ENCODE peak calls at places on chromosome 20, in eight cellular contexts. One of them, this sample, is unnamed.

GRCh38 chr20:25376236-25376635 is 14.4 kb downstream of the ABHD12 start:
- DNase-seq in pancreas: no peak
- DNase-seq in HL-60: no peak
- DNase-seq in A549: no peak
- DNase-seq in brain microvascular endothelial cell: no peak
- DNase-seq in NB4: no peak
- DNase-seq in heart right ventricle: no peak
- DNase-seq in lower lobe of right lung: no peak
- DNase-seq in this sample: no peak

GRCh38 chr20:37282558-37282957 is 6.9 kb upstream of the MANBAL start:
- DNase-seq in NB4: peak
- DNase-seq in brain microvascular endothelial cell: peak
- DNase-seq in HL-60: no peak
- DNase-seq in pancreas: no peak
- DNase-seq in A549: no peak
- DNase-seq in heart right ventricle: no peak
- DNase-seq in lower lobe of right lung: no peak
- DNase-seq in this sample: peak

GRCh38 chr20:44911264-44911921 is 1.5 kb downstream of the PABPC1L start:
- DNase-seq in A549: peak
- DNase-seq in heart right ventricle: peak
- DNase-seq in HL-60: no peak
- DNase-seq in pancreas: peak
- DNase-seq in NB4: peak
- DNase-seq in lower lobe of right lung: peak
- DNase-seq in brain microvascular endothelial cell: peak
- DNase-seq in this sample: peak

GRCh38 chr20:1196634-1197033 is 6.6 kb upstream of the C20orf202 start:
- DNase-seq in lower lobe of right lung: no peak
- DNase-seq in A549: no peak
- DNase-seq in HL-60: no peak
- DNase-seq in heart right ventricle: no peak
- DNase-seq in NB4: peak
- DNase-seq in brain microvascular endothelial cell: no peak
- DNase-seq in pancreas: no peak
- DNase-seq in this sample: no peak

GRCh38 chr20:14337400-14338171 is at the start of gene FLRT3:
- DNase-seq in A549: peak
- DNase-seq in brain microvascular endothelial cell: peak
- DNase-seq in heart right ventricle: peak
- DNase-seq in lower lobe of right lung: peak
- DNase-seq in NB4: peak
- DNase-seq in pancreas: peak
- DNase-seq in HL-60: peak
- DNase-seq in this sample: peak

GRCh38 chr20:1334761-1335160 is 5.8 kb upstream of the SDCBP2 start:
- DNase-seq in heart right ventricle: no peak
- DNase-seq in brain microvascular endothelial cell: no peak
- DNase-seq in pancreas: no peak
- DNase-seq in HL-60: peak
- DNase-seq in A549: no peak
- DNase-seq in NB4: peak
- DNase-seq in lower lobe of right lung: no peak
- DNase-seq in this sample: no peak

GRCh38 chr20:36875702-36876472 is at the start of gene TLDC2:
- DNase-seq in heart right ventricle: no peak
- DNase-seq in brain microvascular endothelial cell: no peak
- DNase-seq in lower lobe of right lung: peak
- DNase-seq in A549: no peak
- DNase-seq in NB4: no peak
- DNase-seq in pancreas: no peak
- DNase-seq in HL-60: no peak
- DNase-seq in this sample: no peak

GRCh38 chr20:48066256-48066655 is 281.0 kb upstream of the SULF2 start:
- DNase-seq in HL-60: no peak
- DNase-seq in pancreas: no peak
- DNase-seq in lower lobe of right lung: no peak
- DNase-seq in A549: no peak
- DNase-seq in heart right ventricle: no peak
- DNase-seq in NB4: peak
- DNase-seq in brain microvascular endothelial cell: peak
- DNase-seq in this sample: peak

GRCh38 chr20:57265649-57266250 is 691 bp downstream of the BMP7 start:
- DNase-seq in HL-60: no peak
- DNase-seq in A549: no peak
- DNase-seq in NB4: no peak
- DNase-seq in brain microvascular endothelial cell: no peak
- DNase-seq in heart right ventricle: no peak
- DNase-seq in pancreas: no peak
- DNase-seq in lower lobe of right lung: no peak
- DNase-seq in this sample: no peak

GRCh38 chr20:46308258-46309157 is at the start of gene CDH22:
- DNase-seq in HL-60: peak
- DNase-seq in NB4: peak
- DNase-seq in heart right ventricle: peak
- DNase-seq in A549: peak
- DNase-seq in pancreas: peak
- DNase-seq in brain microvascular endothelial cell: no peak
- DNase-seq in lower lobe of right lung: peak
- DNase-seq in this sample: peak

GRCh38 chr20:33673411-33674293 is 576 bp downstream of the NECAB3 start:
- DNase-seq in pancreas: no peak
- DNase-seq in HL-60: no peak
- DNase-seq in NB4: peak
- DNase-seq in A549: peak
- DNase-seq in brain microvascular endothelial cell: no peak
- DNase-seq in lower lobe of right lung: peak
- DNase-seq in heart right ventricle: no peak
- DNase-seq in this sample: no peak

GRCh38 chr20:33676121-33676520 is 1.9 kb upstream of the NECAB3 start:
- DNase-seq in HL-60: no peak
- DNase-seq in lower lobe of right lung: no peak
- DNase-seq in A549: no peak
- DNase-seq in pancreas: no peak
- DNase-seq in brain microvascular endothelial cell: no peak
- DNase-seq in NB4: no peak
- DNase-seq in heart right ventricle: no peak
- DNase-seq in this sample: no peak

GRCh38 chr20:33673115-33673410 is 1.2 kb downstream of the NECAB3 start:
- DNase-seq in lower lobe of right lung: no peak
- DNase-seq in heart right ventricle: no peak
- DNase-seq in HL-60: no peak
- DNase-seq in brain microvascular endothelial cell: no peak
- DNase-seq in pancreas: no peak
- DNase-seq in NB4: no peak
- DNase-seq in A549: no peak
- DNase-seq in this sample: no peak

GRCh38 chr20:33675127-33675954 is 1.1 kb upstream of the NECAB3 start:
- DNase-seq in brain microvascular endothelial cell: no peak
- DNase-seq in HL-60: no peak
- DNase-seq in lower lobe of right lung: no peak
- DNase-seq in A549: no peak
- DNase-seq in NB4: no peak
- DNase-seq in pancreas: no peak
- DNase-seq in heart right ventricle: no peak
- DNase-seq in this sample: peak

DNA sequence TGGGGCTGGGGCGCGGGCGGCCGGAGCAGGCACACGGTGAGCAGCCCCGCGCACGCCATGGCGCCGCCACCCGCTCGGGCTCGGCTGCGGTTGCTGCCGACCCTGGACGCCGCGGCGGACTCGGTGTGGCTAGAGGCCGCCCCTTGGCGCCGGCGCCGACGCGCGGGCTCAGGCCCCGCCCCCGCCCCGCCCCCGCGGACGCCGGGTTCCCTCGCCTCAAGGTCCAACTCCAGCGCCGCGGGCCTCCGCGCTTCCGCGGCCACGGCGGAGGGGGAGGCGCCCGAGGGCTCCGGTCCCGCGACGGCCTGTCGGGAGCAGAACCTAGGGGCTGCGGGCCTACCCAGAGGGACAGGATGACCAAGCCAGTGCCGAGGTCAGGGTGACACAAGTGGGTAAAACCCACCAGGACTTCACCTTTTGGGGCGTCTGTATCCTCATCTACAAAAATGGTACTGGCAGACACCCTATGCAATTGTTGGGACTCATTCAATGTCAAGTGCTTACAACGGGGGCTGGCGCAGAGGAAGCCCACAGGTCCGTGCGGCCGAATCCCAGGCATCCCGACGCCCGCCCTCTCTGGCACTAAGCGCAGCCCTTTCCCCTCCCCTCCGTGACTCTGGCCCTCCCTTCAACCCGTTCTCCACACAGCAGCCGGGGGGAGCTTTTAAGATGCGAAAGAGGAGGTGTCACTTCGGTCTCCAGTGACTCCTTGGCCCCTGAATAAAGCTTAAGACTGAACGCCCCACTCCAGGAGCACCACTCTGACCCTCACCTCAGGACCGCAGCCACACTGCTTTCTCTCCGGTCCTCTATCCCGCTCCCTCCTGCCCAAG is at the start of gene NECAB3:
- DNase-seq in lower lobe of right lung: peak
- DNase-seq in HL-60: peak
- DNase-seq in heart right ventricle: peak
- DNase-seq in brain microvascular endothelial cell: peak
- DNase-seq in pancreas: peak
- DNase-seq in A549: peak
- DNase-seq in NB4: peak
- DNase-seq in this sample: peak
- TF ChIP-seq CTCF in lower lobe of right lung: no peak
- TF ChIP-seq CTCF in HL-60: no peak
- TF ChIP-seq CTCF in heart right ventricle: no peak
- TF ChIP-seq CTCF in brain microvascular endothelial cell: no peak
- TF ChIP-seq CTCF in pancreas: no peak
- TF ChIP-seq CTCF in A549: no peak
- TF ChIP-seq CTCF in NB4: no peak
- TF ChIP-seq CTCF in this sample: no peak

GRCh38 chr20:49985157-49985556 is 2.4 kb downstream of the SNAI1 start:
- DNase-seq in pancreas: peak
- DNase-seq in lower lobe of right lung: no peak
- DNase-seq in A549: no peak
- DNase-seq in HL-60: no peak
- DNase-seq in heart right ventricle: no peak
- DNase-seq in brain microvascular endothelial cell: no peak
- DNase-seq in NB4: no peak
- DNase-seq in this sample: no peak
- H3K4me3 ChIP-seq in pancreas: no peak
- H3K4me3 ChIP-seq in lower lobe of right lung: peak
- H3K4me3 ChIP-seq in A549: peak
- H3K4me3 ChIP-seq in HL-60: no peak
- H3K4me3 ChIP-seq in heart right ventricle: peak
- H3K4me3 ChIP-seq in brain microvascular endothelial cell: peak
- H3K4me3 ChIP-seq in NB4: no peak
- H3K4me3 ChIP-seq in this sample: peak

GRCh38 chr20:2403291-2404052 is 22.8 kb downstream of the TGM6 start:
- DNase-seq in HL-60: no peak
- DNase-seq in NB4: no peak
- DNase-seq in A549: no peak
- DNase-seq in lower lobe of right lung: no peak
- DNase-seq in heart right ventricle: no peak
- DNase-seq in pancreas: no peak
- DNase-seq in brain microvascular endothelial cell: no peak
- DNase-seq in this sample: no peak

GRCh38 chr20:2400290-2400689 is 19.6 kb downstream of the TGM6 start:
- DNase-seq in brain microvascular endothelial cell: no peak
- DNase-seq in lower lobe of right lung: no peak
- DNase-seq in heart right ventricle: no peak
- DNase-seq in pancreas: no peak
- DNase-seq in A549: no peak
- DNase-seq in NB4: no peak
- DNase-seq in HL-60: no peak
- DNase-seq in this sample: no peak

GRCh38 chr20:2401527-2401926 is 20.8 kb downstream of the TGM6 start:
- DNase-seq in lower lobe of right lung: no peak
- DNase-seq in pancreas: no peak
- DNase-seq in HL-60: no peak
- DNase-seq in A549: no peak
- DNase-seq in brain microvascular endothelial cell: no peak
- DNase-seq in NB4: no peak
- DNase-seq in heart right ventricle: no peak
- DNase-seq in this sample: no peak

GRCh38 chr20:2399390-2399789 is 18.7 kb downstream of the TGM6 start:
- DNase-seq in lower lobe of right lung: no peak
- DNase-seq in pancreas: no peak
- DNase-seq in HL-60: no peak
- DNase-seq in brain microvascular endothelial cell: no peak
- DNase-seq in NB4: no peak
- DNase-seq in A549: no peak
- DNase-seq in heart right ventricle: no peak
- DNase-seq in this sample: no peak

DNA sequence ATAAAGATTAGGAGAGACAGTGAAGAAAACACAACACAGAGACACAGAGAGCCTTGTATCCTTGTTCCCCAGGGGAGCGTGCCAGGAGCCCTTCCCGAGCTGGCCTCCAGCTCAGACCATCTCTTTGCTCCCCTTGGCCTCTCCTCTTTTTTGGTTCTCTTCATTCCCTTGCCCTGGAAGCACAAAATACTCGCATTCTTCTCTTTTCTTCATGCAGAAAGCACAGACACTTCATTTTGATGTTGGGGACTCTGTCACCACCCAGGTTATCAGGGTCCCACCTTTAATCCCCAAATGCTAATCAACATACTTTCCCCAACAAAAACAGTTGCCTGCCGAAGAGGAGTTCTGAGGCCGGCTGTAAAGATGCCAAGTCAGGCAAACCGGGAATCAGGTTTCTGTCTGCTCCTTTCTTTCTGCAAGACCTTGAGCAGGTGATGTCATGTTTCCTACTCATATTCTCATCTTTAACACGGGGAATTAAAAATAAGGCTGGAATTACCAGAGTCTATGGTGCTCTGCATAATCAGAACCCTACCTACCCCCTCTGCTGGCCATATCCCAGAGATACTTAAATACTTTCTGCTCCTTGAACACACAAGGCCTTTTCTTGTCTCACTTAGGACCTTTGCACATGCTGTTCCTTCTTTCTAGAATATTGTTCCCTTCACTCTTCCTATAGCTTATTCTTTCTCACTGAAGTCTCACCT is 21.7 kb downstream of the TGM6 start:
- DNase-seq in NB4: peak
- DNase-seq in lower lobe of right lung: no peak
- DNase-seq in pancreas: no peak
- DNase-seq in brain microvascular endothelial cell: peak
- DNase-seq in HL-60: no peak
- DNase-seq in heart right ventricle: no peak
- DNase-seq in A549: peak
- DNase-seq in this sample: peak
- TF ChIP-seq CTCF in NB4: peak
- TF ChIP-seq CTCF in lower lobe of right lung: no peak
- TF ChIP-seq CTCF in pancreas: peak
- TF ChIP-seq CTCF in brain microvascular endothelial cell: peak
- TF ChIP-seq CTCF in HL-60: peak
- TF ChIP-seq CTCF in heart right ventricle: no peak
- TF ChIP-seq CTCF in A549: peak
- TF ChIP-seq CTCF in this sample: peak

DNA sequence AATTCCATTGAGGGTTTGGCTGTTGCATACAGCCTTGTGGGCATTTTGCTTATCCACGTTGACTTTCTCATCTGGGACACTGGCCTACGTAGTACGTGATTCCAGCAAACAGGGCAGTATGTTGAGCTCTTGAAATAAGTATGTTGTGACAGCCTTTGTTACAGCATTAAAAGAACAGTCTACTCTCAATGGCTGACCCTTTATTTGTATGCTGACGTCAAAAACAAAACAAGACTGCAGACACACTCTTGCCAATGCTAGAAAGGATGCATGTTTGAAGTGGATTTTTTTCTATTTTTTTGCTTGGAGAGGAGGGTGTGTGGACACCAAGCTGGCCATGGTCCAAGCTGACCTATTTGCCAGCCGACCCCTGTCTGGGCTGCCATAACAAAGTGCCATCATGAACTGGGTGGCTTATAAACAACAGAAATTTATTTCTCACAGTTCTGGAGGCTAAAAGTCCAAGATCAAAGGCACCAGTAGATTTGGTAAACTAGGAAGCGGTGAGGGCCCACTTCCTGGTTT is 10.8 kb upstream of the SNHG17 start:
- DNase-seq in NB4: no peak
- DNase-seq in HL-60: no peak
- DNase-seq in pancreas: no peak
- DNase-seq in lower lobe of right lung: no peak
- DNase-seq in heart right ventricle: no peak
- DNase-seq in brain microvascular endothelial cell: no peak
- DNase-seq in A549: no peak
- DNase-seq in this sample: no peak
- H3K4me3 ChIP-seq in NB4: peak
- H3K4me3 ChIP-seq in HL-60: no peak
- H3K4me3 ChIP-seq in pancreas: peak
- H3K4me3 ChIP-seq in lower lobe of right lung: peak
- H3K4me3 ChIP-seq in heart right ventricle: peak
- H3K4me3 ChIP-seq in brain microvascular endothelial cell: peak
- H3K4me3 ChIP-seq in A549: no peak
- H3K4me3 ChIP-seq in this sample: no peak

This sample was measured in choroid plexus epithelial cell.